ENCODE peak calls at places on chromosomes 2 and 18, in six cellular contexts. Q, V, R, M, L and C are unnamed samples.

GRCh38 chr2:218733615-218734021 is 23.0 kb downstream of the TTLL4 start:
- DNase-seq in R (no peak), V (no peak), Q (peak; percentile 91), M (no peak), L (no peak), C (no peak)

GRCh38 chr18:32208012-32208411 is 18.2 kb downstream of the MEP1B start:
- DNase-seq in V (no peak), Q (no peak), M (no peak), R (no peak), L (no peak), C (no peak)

GRCh38 chr2:17043173-17043572 is 377.5 kb upstream of the CYRIA start:
- DNase-seq in R (no peak), Q (peak; percentile 51), L (no peak), M (no peak), V (no peak), C (no peak)

GRCh38 chr2:218079943-218080913 is 11.2 kb downstream of the RUFY4 start:
- DNase-seq in R (no peak), L (no peak), V (no peak), Q (no peak), M (no peak), C (no peak)

GRCh38 chr2:232981767-232982360 is 31.2 kb downstream of the NGEF start:
- DNase-seq in Q (no peak), L (no peak), M (peak; percentile 9), V (no peak), R (no peak), C (no peak)

GRCh38 chr2:160603771-160604510 is 110.3 kb upstream of the RBMS1 start:
- DNase-seq in Q (no peak), R (no peak), M (no peak), L (no peak), V (no peak), C (no peak)

GRCh38 chr2:221999702-222000101 is 299.1 kb downstream of the PAX3 start:
- DNase-seq in R (no peak), M (no peak), Q (peak; percentile 93), V (no peak), L (no peak), C (no peak)

GRCh38 chr18:30163573-30163972 is 879.0 kb downstream of the DSC3 start:
- DNase-seq in M (no peak), L (no peak), Q (no peak), R (no peak), V (no peak), C (no peak)

GRCh38 chr2:159613515-159614336 is 2.6 kb downstream of the BAZ2B start:
- DNase-seq in L (no peak), M (no peak), V (no peak), Q (peak; percentile 53), R (no peak), C (no peak)

GRCh38 chr2:238582159-238582558 is 155.4 kb downstream of the ASB1 start:
- DNase-seq in M (no peak), L (no peak), Q (peak; percentile 63), R (no peak), V (no peak), C (no peak)

GRCh38 chr2:80496770-80497169 is 192.2 kb upstream of the LRRTM1 start:
- DNase-seq in Q (peak; percentile 86), R (no peak), M (no peak), L (no peak), V (no peak), C (no peak)

GRCh38 chr2:164510895-164511294 is 110.4 kb downstream of the GRB14 start:
- DNase-seq in M (no peak), R (peak; percentile 73), Q (no peak), V (peak; percentile 39), L (no peak), C (no peak)

GRCh38 chr2:65300134-65300771 is 72.6 kb downstream of the ACTR2 start:
- DNase-seq in Q (peak; percentile 96), M (peak; percentile 84), V (peak; percentile 88), R (peak; percentile 88), L (peak; percentile 15), C (peak; percentile 19)

GRCh38 chr2:118032169-118033013 is 18.5 kb upstream of the CCDC93 start:
- DNase-seq in M (peak; percentile 65), Q (peak; percentile 46), V (no peak), L (peak; percentile 32), R (no peak), C (peak; percentile 19)

GRCh38 chr2:10355471-10356458 is 53.1 kb downstream of the HPCAL1 start:
- DNase-seq in M (peak; percentile 69), Q (no peak), V (peak; percentile 29), L (no peak), R (no peak), C (no peak)

GRCh38 chr2:136932700-136933099 is 167.4 kb downstream of the THSD7B start:
- DNase-seq in Q (peak; percentile 15), V (no peak), M (peak; percentile 33), L (no peak), R (no peak), C (no peak)

GRCh38 chr18:9577361-9577760 is 37.0 kb downstream of the PPP4R1 start:
- DNase-seq in V (no peak), Q (no peak), M (no peak), L (no peak), R (no peak), C (no peak)

GRCh38 chr18:48659188-48660009 is 120.6 kb downstream of the CTIF start:
- DNase-seq in L (no peak), R (no peak), V (no peak), M (no peak), Q (no peak), C (no peak)

GRCh38 chr18:21897811-21898210 is 157.2 kb downstream of the MIB1 start:
- DNase-seq in M (peak; percentile 66), V (no peak), R (no peak), Q (peak; percentile 47), L (peak; percentile 23), C (peak; percentile 22)

GRCh38 chr2:121664086-121664485 is 14.8 kb upstream of the CLASP1 start:
- DNase-seq in V (no peak), M (no peak), L (no peak), Q (no peak), R (no peak), C (no peak)